ENCODE peak calls at places on chromosomes 4 and X, in six cellular contexts. One of them, this sample, is unnamed.

GRCh38 chr4:89486042-89486441 is 178.4 kb upstream of the GPRIN3 start:
- DNase-seq in IMR-90: peak
- DNase-seq in tibial nerve: no peak
- DNase-seq in heart left ventricle: no peak
- DNase-seq in adrenal gland: no peak
- DNase-seq in uterus: no peak
- DNase-seq in this sample: no peak

GRCh38 chrX:47846070-47846469 is 9.4 kb downstream of the ZNF81 start:
- DNase-seq in IMR-90: no peak
- DNase-seq in tibial nerve: no peak
- DNase-seq in heart left ventricle: peak
- DNase-seq in adrenal gland: no peak
- DNase-seq in uterus: no peak
- DNase-seq in this sample: no peak

GRCh38 chr4:138034871-138035270 is 207.3 kb downstream of the SLC7A11 start:
- DNase-seq in IMR-90: peak
- DNase-seq in tibial nerve: no peak
- DNase-seq in heart left ventricle: no peak
- DNase-seq in adrenal gland: no peak
- DNase-seq in uterus: no peak
- DNase-seq in this sample: no peak

GRCh38 chr4:43496188-43496587 is 603.7 kb downstream of the GRXCR1 start:
- DNase-seq in IMR-90: peak
- DNase-seq in tibial nerve: no peak
- DNase-seq in heart left ventricle: no peak
- DNase-seq in adrenal gland: no peak
- DNase-seq in uterus: no peak
- DNase-seq in this sample: no peak

GRCh38 chr4:2793920-2794706 is 1.2 kb downstream of the SH3BP2 start:
- DNase-seq in IMR-90: no peak
- DNase-seq in tibial nerve: peak
- DNase-seq in heart left ventricle: peak
- DNase-seq in adrenal gland: peak
- DNase-seq in uterus: peak
- DNase-seq in this sample: peak

GRCh38 chr4:105551968-105552746 is at the start of gene ARHGEF38:
- DNase-seq in IMR-90: peak
- DNase-seq in tibial nerve: no peak
- DNase-seq in heart left ventricle: no peak
- DNase-seq in adrenal gland: no peak
- DNase-seq in uterus: no peak
- DNase-seq in this sample: no peak

GRCh38 chrX:115058276-115058675 is 40.9 kb upstream of the IL13RA2 start:
- DNase-seq in IMR-90: peak
- DNase-seq in tibial nerve: no peak
- DNase-seq in heart left ventricle: no peak
- DNase-seq in adrenal gland: no peak
- DNase-seq in uterus: peak
- DNase-seq in this sample: no peak

GRCh38 chrX:138034136-138034535 is 468.2 kb downstream of the ZIC3 start:
- DNase-seq in IMR-90: no peak
- DNase-seq in tibial nerve: no peak
- DNase-seq in heart left ventricle: no peak
- DNase-seq in adrenal gland: no peak
- DNase-seq in uterus: no peak
- DNase-seq in this sample: no peak

GRCh38 chrX:20571611-20572010 is 304.9 kb upstream of the RPS6KA3 start:
- DNase-seq in IMR-90: peak
- DNase-seq in tibial nerve: no peak
- DNase-seq in heart left ventricle: no peak
- DNase-seq in adrenal gland: no peak
- DNase-seq in uterus: no peak
- DNase-seq in this sample: no peak

GRCh38 chrX:40035726-40036125 is 62.0 kb downstream of the BCOR start:
- DNase-seq in IMR-90: no peak
- DNase-seq in tibial nerve: no peak
- DNase-seq in heart left ventricle: no peak
- DNase-seq in adrenal gland: no peak
- DNase-seq in uterus: no peak
- DNase-seq in this sample: peak

GRCh38 chr4:55159851-55160250 is 34.5 kb upstream of the KDR start:
- DNase-seq in IMR-90: no peak
- DNase-seq in tibial nerve: no peak
- DNase-seq in heart left ventricle: no peak
- DNase-seq in adrenal gland: no peak
- DNase-seq in uterus: no peak
- DNase-seq in this sample: no peak

GRCh38 chrX:38347136-38347535 is 5.3 kb upstream of the OTC start:
- DNase-seq in IMR-90: peak
- DNase-seq in tibial nerve: no peak
- DNase-seq in heart left ventricle: no peak
- DNase-seq in adrenal gland: no peak
- DNase-seq in uterus: no peak
- DNase-seq in this sample: no peak

GRCh38 chrX:71621644-71622346 is 3.5 kb upstream of the CXCR3 start:
- DNase-seq in IMR-90: peak
- DNase-seq in tibial nerve: no peak
- DNase-seq in heart left ventricle: no peak
- DNase-seq in adrenal gland: no peak
- DNase-seq in uterus: no peak
- DNase-seq in this sample: no peak

GRCh38 chr4:88765729-88766128 is 68.1 kb upstream of the NAP1L5 start:
- DNase-seq in IMR-90: peak
- DNase-seq in tibial nerve: no peak
- DNase-seq in heart left ventricle: peak
- DNase-seq in adrenal gland: peak
- DNase-seq in uterus: no peak
- DNase-seq in this sample: no peak

GRCh38 chrX:46433892-46434291 is 111.3 kb downstream of the ZNF674 start:
- DNase-seq in IMR-90: peak
- DNase-seq in tibial nerve: no peak
- DNase-seq in heart left ventricle: no peak
- DNase-seq in adrenal gland: no peak
- DNase-seq in uterus: no peak
- DNase-seq in this sample: no peak

GRCh38 chr4:184843984-184844554 is 18.3 kb upstream of the ACSL1 start:
- DNase-seq in IMR-90: no peak
- DNase-seq in tibial nerve: no peak
- DNase-seq in heart left ventricle: no peak
- DNase-seq in adrenal gland: no peak
- DNase-seq in uterus: no peak
- DNase-seq in this sample: no peak

GRCh38 chr4:77493829-77494551 is 111.6 kb upstream of the CXCL13 start:
- DNase-seq in IMR-90: no peak
- DNase-seq in tibial nerve: no peak
- DNase-seq in heart left ventricle: no peak
- DNase-seq in adrenal gland: no peak
- DNase-seq in uterus: no peak
- DNase-seq in this sample: no peak

GRCh38 chr4:121510260-121510942 is 129.6 kb upstream of the QRFPR start:
- DNase-seq in IMR-90: no peak
- DNase-seq in tibial nerve: no peak
- DNase-seq in heart left ventricle: no peak
- DNase-seq in adrenal gland: no peak
- DNase-seq in uterus: no peak
- DNase-seq in this sample: no peak

GRCh38 chr4:146165840-146166239 is 9.7 kb upstream of the LSM6 start:
- DNase-seq in IMR-90: peak
- DNase-seq in tibial nerve: no peak
- DNase-seq in heart left ventricle: no peak
- DNase-seq in adrenal gland: no peak
- DNase-seq in uterus: no peak
- DNase-seq in this sample: no peak

GRCh38 chr4:79913581-79913980 is 159.4 kb downstream of the ANTXR2 start:
- DNase-seq in IMR-90: peak
- DNase-seq in tibial nerve: no peak
- DNase-seq in heart left ventricle: no peak
- DNase-seq in adrenal gland: no peak
- DNase-seq in uterus: no peak
- DNase-seq in this sample: no peak

GRCh38 chr4:1001561-1002130 is 8.4 kb upstream of the SLC26A1 start:
- DNase-seq in IMR-90: no peak
- DNase-seq in tibial nerve: no peak
- DNase-seq in heart left ventricle: no peak
- DNase-seq in adrenal gland: no peak
- DNase-seq in uterus: no peak
- DNase-seq in this sample: no peak

GRCh38 chrX:36431819-36432218 is 512.3 kb downstream of the CFAP47 start:
- DNase-seq in IMR-90: peak
- DNase-seq in tibial nerve: no peak
- DNase-seq in heart left ventricle: no peak
- DNase-seq in adrenal gland: no peak
- DNase-seq in uterus: no peak
- DNase-seq in this sample: no peak

GRCh38 chr4:87002682-87003043 is 67.9 kb downstream of the AFF1 start:
- DNase-seq in IMR-90: no peak
- DNase-seq in tibial nerve: no peak
- DNase-seq in heart left ventricle: no peak
- DNase-seq in adrenal gland: no peak
- DNase-seq in uterus: no peak
- DNase-seq in this sample: no peak

GRCh38 chr4:115664285-115664684 is 550.9 kb upstream of the NDST4 start:
- DNase-seq in IMR-90: no peak
- DNase-seq in tibial nerve: no peak
- DNase-seq in heart left ventricle: no peak
- DNase-seq in adrenal gland: no peak
- DNase-seq in uterus: no peak
- DNase-seq in this sample: no peak

GRCh38 chr4:7581477-7581876 is 146.7 kb upstream of the PSAPL1 start:
- DNase-seq in IMR-90: peak
- DNase-seq in tibial nerve: no peak
- DNase-seq in heart left ventricle: peak
- DNase-seq in adrenal gland: no peak
- DNase-seq in uterus: no peak
- DNase-seq in this sample: no peak

GRCh38 chr4:109462802-109463201 is 29.2 kb downstream of the SEC24B start:
- DNase-seq in IMR-90: no peak
- DNase-seq in tibial nerve: no peak
- DNase-seq in heart left ventricle: no peak
- DNase-seq in adrenal gland: no peak
- DNase-seq in uterus: no peak
- DNase-seq in this sample: no peak

GRCh38 chrX:46938589-46938988 is 26.4 kb downstream of the JADE3 start:
- DNase-seq in IMR-90: no peak
- DNase-seq in tibial nerve: no peak
- DNase-seq in heart left ventricle: no peak
- DNase-seq in adrenal gland: no peak
- DNase-seq in uterus: no peak
- DNase-seq in this sample: no peak

GRCh38 chrX:155262970-155263754 is 1.1 kb downstream of the RAB39B start:
- DNase-seq in IMR-90: no peak
- DNase-seq in tibial nerve: no peak
- DNase-seq in heart left ventricle: no peak
- DNase-seq in adrenal gland: no peak
- DNase-seq in uterus: no peak
- DNase-seq in this sample: no peak

GRCh38 chr4:43238556-43238955 is 346.0 kb downstream of the GRXCR1 start:
- DNase-seq in IMR-90: no peak
- DNase-seq in tibial nerve: no peak
- DNase-seq in heart left ventricle: no peak
- DNase-seq in adrenal gland: no peak
- DNase-seq in uterus: no peak
- DNase-seq in this sample: no peak

GRCh38 chr4:114281561-114281960 is 302.1 kb upstream of the ARSJ start:
- DNase-seq in IMR-90: peak
- DNase-seq in tibial nerve: no peak
- DNase-seq in heart left ventricle: no peak
- DNase-seq in adrenal gland: no peak
- DNase-seq in uterus: no peak
- DNase-seq in this sample: no peak

GRCh38 chr4:163157157-163157556 is 9.5 kb downstream of the NAF1 start:
- DNase-seq in IMR-90: peak
- DNase-seq in tibial nerve: no peak
- DNase-seq in heart left ventricle: no peak
- DNase-seq in adrenal gland: no peak
- DNase-seq in uterus: no peak
- DNase-seq in this sample: no peak

GRCh38 chrX:101291204-101291603 is at the start of gene TAF7L:
- DNase-seq in IMR-90: no peak
- DNase-seq in tibial nerve: no peak
- DNase-seq in heart left ventricle: no peak
- DNase-seq in adrenal gland: no peak
- DNase-seq in uterus: no peak
- DNase-seq in this sample: no peak
- H3K4me3 ChIP-seq in IMR-90: peak
- H3K4me3 ChIP-seq in tibial nerve: peak
- H3K4me3 ChIP-seq in heart left ventricle: peak
- H3K4me3 ChIP-seq in adrenal gland: no peak
- H3K4me3 ChIP-seq in uterus: no peak
- H3K4me3 ChIP-seq in this sample: no peak

GRCh38 chrX:11352296-11352741 is 59.1 kb downstream of the AMELX start:
- DNase-seq in IMR-90: no peak
- DNase-seq in tibial nerve: no peak
- DNase-seq in heart left ventricle: no peak
- DNase-seq in adrenal gland: no peak
- DNase-seq in uterus: no peak
- DNase-seq in this sample: no peak
- TF ChIP-seq POLR2A in IMR-90: no peak
- TF ChIP-seq POLR2A in tibial nerve: no peak
- TF ChIP-seq POLR2A in heart left ventricle: no peak
- TF ChIP-seq POLR2A in adrenal gland: no peak
- TF ChIP-seq POLR2A in uterus: no peak
- TF ChIP-seq POLR2A in this sample: no peak

GRCh38 chr4:174260099-174260498 is 23.4 kb downstream of the FBXO8 start:
- DNase-seq in IMR-90: peak
- DNase-seq in tibial nerve: no peak
- DNase-seq in heart left ventricle: no peak
- DNase-seq in adrenal gland: no peak
- DNase-seq in uterus: no peak
- DNase-seq in this sample: no peak
- H3K4me3 ChIP-seq in IMR-90: no peak
- H3K4me3 ChIP-seq in tibial nerve: no peak
- H3K4me3 ChIP-seq in heart left ventricle: no peak
- H3K4me3 ChIP-seq in adrenal gland: no peak
- H3K4me3 ChIP-seq in uterus: no peak
- H3K4me3 ChIP-seq in this sample: peak

DNA sequence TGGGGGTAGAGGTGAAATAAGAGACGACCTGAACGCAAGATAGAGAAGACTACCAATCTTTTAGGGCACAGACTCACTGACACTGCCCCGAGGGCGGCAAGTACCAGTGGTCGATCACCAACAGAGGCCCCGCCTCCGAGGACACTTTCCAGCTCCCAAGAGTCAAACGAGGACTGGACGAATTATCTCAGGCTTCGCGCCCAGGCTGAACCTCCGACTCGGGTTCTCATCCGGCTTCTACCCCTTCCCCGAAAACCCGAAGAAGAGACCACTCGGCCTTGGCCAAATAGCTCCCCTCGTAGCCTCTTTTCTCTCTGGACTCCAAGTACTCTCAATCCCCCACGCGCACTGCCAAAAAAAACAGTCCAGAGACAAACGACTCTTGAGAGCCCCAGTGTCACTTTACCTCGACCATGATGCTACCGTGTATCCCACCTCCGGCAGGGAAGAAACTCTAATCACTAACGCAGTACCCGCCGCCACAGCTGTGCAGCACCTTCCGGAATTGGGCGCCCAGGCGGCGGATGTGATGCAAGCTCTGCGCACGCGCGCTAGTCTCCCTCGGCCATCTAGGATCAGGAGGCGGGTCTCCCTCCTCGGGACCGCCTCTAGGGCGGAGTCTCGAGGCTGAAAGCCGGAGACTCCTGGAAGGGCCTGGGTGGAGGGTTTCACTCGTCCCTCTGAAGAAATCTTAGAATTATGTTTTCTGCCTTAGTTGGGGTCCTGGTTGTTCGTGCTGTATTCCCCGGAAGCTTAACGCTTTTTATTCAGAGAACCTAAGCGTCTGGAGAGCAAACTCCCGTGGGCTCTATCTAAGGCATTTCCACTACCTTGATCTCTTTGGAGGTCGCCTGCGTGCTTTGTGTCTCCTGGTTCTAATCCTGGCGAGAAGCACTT is at the start of gene PLRG1:
- DNase-seq in IMR-90: peak
- DNase-seq in tibial nerve: peak
- DNase-seq in heart left ventricle: peak
- DNase-seq in adrenal gland: peak
- DNase-seq in uterus: peak
- DNase-seq in this sample: peak
- TF ChIP-seq POLR2A in IMR-90: peak
- TF ChIP-seq POLR2A in tibial nerve: peak
- TF ChIP-seq POLR2A in heart left ventricle: no peak
- TF ChIP-seq POLR2A in adrenal gland: peak
- TF ChIP-seq POLR2A in uterus: peak
- TF ChIP-seq POLR2A in this sample: peak

This sample was measured in right lobe of liver.